ENCODE peak calls at places on chromosomes 11 and 22, in ten cellular contexts. K, Q, U, A, E, V, D, M, X and F are unnamed samples.

GRCh38 chr22:29801153-29801552 is 34.0 kb downstream of the UQCR10 start:
- DNase-seq in V (no peak), U (peak; percentile 38), Q (no peak), K (no peak), D (no peak), E (no peak), X (peak; percentile 19), A (no peak), M (no peak), F (no peak)

GRCh38 chr11:78365381-78365792 is 52.2 kb downstream of the GAB2 start:
- DNase-seq in D (peak; percentile 73), Q (no peak), V (no peak), A (no peak), M (no peak), U (peak; percentile 94), K (peak; percentile 87), E (no peak), X (peak; percentile 67), F (peak; percentile 40)

GRCh38 chr22:29816980-29817379 is 21.1 kb downstream of the ASCC2 start:
- DNase-seq in V (no peak), M (no peak), K (no peak), U (no peak), X (no peak), E (no peak), D (no peak), Q (no peak), A (no peak), F (no peak)

GRCh38 chr22:20993304-20994127 is 8.4 kb downstream of the THAP7 start:
- DNase-seq in K (no peak), U (no peak), A (no peak), Q (no peak), X (no peak), E (no peak), D (no peak), M (no peak), V (no peak), F (no peak)

GRCh38 chr22:49568751-49569285 is 258.9 kb downstream of the BRD1 start:
- DNase-seq in M (no peak), E (no peak), A (no peak), V (no peak), K (no peak), Q (no peak), D (no peak), X (no peak), U (peak; percentile 18), F (no peak)

GRCh38 chr11:22752908-22753310 is 76.7 kb downstream of the SVIP start:
- DNase-seq in U (no peak), Q (no peak), D (no peak), M (no peak), A (no peak), K (no peak), X (no peak), E (no peak), V (no peak), F (no peak)

GRCh38 chr11:128026596-128026995 is 560.8 kb downstream of the ETS1 start:
- DNase-seq in E (no peak), U (no peak), D (peak; percentile 97), X (peak; percentile 92), A (peak; percentile 94), V (no peak), M (peak; percentile 46), K (peak; percentile 98), Q (no peak), F (peak; percentile 94)

GRCh38 chr11:73810637-73811036 is 23.0 kb downstream of the MRPL48 start:
- DNase-seq in V (no peak), E (no peak), U (no peak), M (no peak), A (no peak), Q (no peak), D (no peak), K (no peak), X (no peak), F (peak; percentile 47)

GRCh38 chr11:13928566-13929251 is 33.8 kb upstream of the SPON1 start:
- DNase-seq in D (peak; percentile 74), Q (no peak), M (no peak), V (no peak), U (no peak), A (peak; percentile 91), E (peak; percentile 24), K (peak; percentile 63), X (peak; percentile 87), F (peak; percentile 67)

GRCh38 chr11:62547691-62548281 is 1.2 kb upstream of the AHNAK start:
- DNase-seq in U (peak; percentile 29), M (no peak), D (no peak), A (no peak), X (no peak), V (no peak), K (peak; percentile 76), Q (no peak), E (no peak), F (no peak)

GRCh38 chr11:85170184-85170583 is 457.0 kb downstream of the DLG2 start:
- DNase-seq in D (peak; percentile 2), Q (no peak), E (no peak), M (no peak), A (peak; percentile 1), K (peak; percentile 98), U (no peak), X (no peak), V (no peak), F (peak; percentile 63)

GRCh38 chr11:15074206-15075161 is 1.1 kb downstream of the CALCB start:
- DNase-seq in D (peak; percentile 49), U (peak; percentile 95), Q (peak; percentile 79), K (peak; percentile 64), E (peak; percentile 94), V (peak; percentile 94), M (peak; percentile 33), X (peak; percentile 74), A (peak; percentile 58), F (peak; percentile 77)

GRCh38 chr11:122659676-122660571 is 4.4 kb downstream of the UBASH3B start:
- DNase-seq in U (no peak), X (no peak), D (no peak), E (no peak), A (no peak), V (no peak), K (no peak), M (no peak), Q (no peak), F (no peak)

GRCh38 chr11:77101043-77101537 is 1.6 kb upstream of the OMP start:
- DNase-seq in A (peak; percentile 17), X (peak; percentile 42), Q (peak; percentile 22), U (peak; percentile 40), D (peak; percentile 22), V (no peak), K (peak; percentile 68), E (no peak), M (no peak), F (peak; percentile 63)

GRCh38 chr11:110305169-110306018 is 9.0 kb upstream of the RDX start:
- DNase-seq in X (peak; percentile 48), Q (no peak), K (peak; percentile 98), V (no peak), D (peak; percentile 18), U (no peak), E (no peak), A (peak; percentile 14), M (no peak), F (peak; percentile 47)

GRCh38 chr22:31923761-31924160 is 20.6 kb upstream of the YWHAH start:
- DNase-seq in U (no peak), V (no peak), E (no peak), A (no peak), X (no peak), K (no peak), M (no peak), Q (no peak), D (no peak), F (no peak)

GRCh38 chr11:77278595-77279506 is 22.6 kb downstream of the GDPD4 start:
- DNase-seq in A (no peak), X (no peak), Q (no peak), D (peak; percentile 23), U (no peak), K (peak; percentile 80), V (no peak), E (no peak), M (no peak), F (peak; percentile 18)

GRCh38 chr11:133950874-133951483 is 5.8 kb downstream of the IGSF9B start:
- DNase-seq in K (no peak), V (peak; percentile 11), Q (no peak), D (no peak), E (no peak), M (no peak), X (no peak), A (no peak), U (peak; percentile 39), F (no peak)

GRCh38 chr11:13076961-13077360 is 67.8 kb downstream of the RASSF10 start:
- DNase-seq in E (no peak), K (peak; percentile 60), V (no peak), M (no peak), Q (no peak), X (no peak), A (no peak), U (no peak), D (no peak), F (no peak)

GRCh38 chr11:59178401-59178800 is 6.5 kb downstream of the DTX4 start:
- DNase-seq in U (no peak), D (no peak), E (no peak), Q (no peak), V (no peak), K (no peak), X (no peak), A (no peak), M (no peak), F (no peak)
- H3K4me3 ChIP-seq in U (no peak overlapping the region), D (no peak overlapping the region), E (no peak overlapping the region), Q (no peak overlapping the region), V (no peak overlapping the region), K (no peak overlapping the region), X (no peak overlapping the region), A (no peak overlapping the region), M (no peak overlapping the region), F (no peak overlapping the region)

GRCh38 chr22:33865996-33866395 is 54.3 kb downstream of the LARGE1 start:
- DNase-seq in A (no peak), U (no peak), X (no peak), K (no peak), E (no peak), Q (no peak), D (no peak), M (no peak), V (no peak), F (no peak)
- TF ChIP-seq CTCF in A (no peak), U (no peak), X (no peak), K (no peak), E (no peak), Q (no peak), D (no peak), M (no peak), V (no peak), F (no peak)

DNA sequence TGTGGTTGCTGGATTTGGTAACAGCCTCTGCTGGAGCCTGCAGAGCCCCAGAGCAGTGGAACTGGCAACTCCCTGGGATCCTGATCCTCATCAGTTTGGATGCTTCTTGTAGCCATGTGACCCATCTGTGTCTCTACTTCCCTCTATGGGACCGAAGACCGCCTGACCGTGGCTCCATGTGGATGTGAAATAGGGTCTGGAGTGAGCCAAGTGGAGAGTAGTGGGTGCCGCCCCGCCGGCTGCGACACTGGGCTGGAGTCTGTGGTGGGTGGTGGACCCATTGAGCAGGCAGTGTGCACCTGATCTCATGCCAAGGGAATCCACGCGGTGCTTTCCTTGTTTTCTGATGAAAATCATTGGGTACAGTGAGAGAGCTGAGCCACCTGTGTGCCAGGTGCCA is 543.2 kb upstream of the B3GAT1 start:
- DNase-seq in A (no peak), K (no peak), M (no peak), V (no peak), U (no peak), D (no peak), E (no peak), X (no peak), Q (no peak), F (no peak)
- H3K4me3 ChIP-seq in A (no peak overlapping the region), K (no peak overlapping the region), M (no peak overlapping the region), V (no peak overlapping the region), U (no peak overlapping the region), D (no peak overlapping the region), E (no peak overlapping the region), X (no peak overlapping the region), Q (no peak overlapping the region), F (no peak overlapping the region)

GRCh38 chr11:107598225-107599139 is 7.5 kb downstream of the ELMOD1 start:
- DNase-seq in A (peak; percentile 18), K (peak; percentile 71), X (peak; percentile 21), V (no peak), D (no peak), E (peak; percentile 56), U (peak; percentile 58), Q (peak; percentile 32), M (no peak), F (peak; percentile 18)
- TF ChIP-seq CTCF in A (peak; percentile 60), K (peak; percentile 92), X (peak; percentile 60), V (no peak), D (peak; percentile 58), E (peak; percentile 27), U (peak; percentile 67), Q (peak; percentile 53), M (peak; percentile 79), F (peak; percentile 56)